ENCODE peak calls at places on chromosomes 12 and 14, in five cellular contexts. X, B, R, H and Z are unnamed samples.

GRCh38 chr12:6944381-6945186 is 762 bp downstream of the C12orf57 start:
- DNase-seq in X (no peak), B (no peak), R (peak), H (peak), Z (peak)

GRCh38 chr12:76999157-76999556 is 66.2 kb downstream of the E2F7 start:
- DNase-seq in H (no peak), X (no peak), R (no peak), B (no peak), Z (no peak)

GRCh38 chr12:63276537-63277365 is 125.8 kb upstream of the AVPR1A start:
- DNase-seq in X (no peak), H (peak), B (no peak), R (no peak), Z (peak)

GRCh38 chr12:12877145-12877544 is 14.2 kb upstream of the GPRC5A start:
- DNase-seq in B (no peak), H (no peak), X (no peak), R (no peak), Z (no peak)

GRCh38 chr12:5716221-5716620 is 228.8 kb downstream of the ANO2 start:
- DNase-seq in B (no peak), R (no peak), H (no peak), X (no peak), Z (no peak)

GRCh38 chr12:105569886-105570285 is 239.4 kb downstream of the C12orf75 start:
- DNase-seq in H (no peak), R (no peak), X (no peak), B (no peak), Z (no peak)

GRCh38 chr12:120659151-120659525 is 18.7 kb downstream of the CABP1 start:
- DNase-seq in H (no peak), X (no peak), B (no peak), R (no peak), Z (no peak)

GRCh38 chr14:75147423-75148071 is 20.7 kb upstream of the NEK9 start:
- DNase-seq in X (peak), R (peak), H (peak), B (no peak), Z (peak)

GRCh38 chr12:124713436-124714082 is 146.1 kb upstream of the NCOR2 start:
- DNase-seq in B (no peak), X (no peak), R (no peak), H (no peak), Z (no peak)

GRCh38 chr12:227923-228845 is 14.2 kb upstream of the SLC6A12 start:
- DNase-seq in R (no peak), H (no peak), B (no peak), X (no peak), Z (no peak)

GRCh38 chr14:100067971-100068959 is 3.0 kb downstream of the EVL start:
- DNase-seq in B (peak), X (no peak), R (peak), H (no peak), Z (no peak)

GRCh38 chr14:101127239-101127638 is 223.7 kb upstream of the RTL1 start:
- DNase-seq in X (no peak), R (no peak), B (no peak), H (no peak), Z (no peak)

GRCh38 chr12:130497991-130498390 is 160.3 kb downstream of the PIWIL1 start:
- DNase-seq in B (no peak), H (no peak), X (no peak), R (no peak), Z (no peak)

GRCh38 chr12:79560165-79560889 is 130.4 kb downstream of the PAWR start:
- DNase-seq in B (no peak), H (no peak), X (no peak), R (no peak), Z (no peak)

GRCh38 chr14:94769413-94770250 is at the start of gene GSC:
- DNase-seq in B (no peak), R (peak), X (no peak), H (peak), Z (peak)

GRCh38 chr12:114186241-114187002 is 219.5 kb downstream of the TBX5 start:
- DNase-seq in H (no peak), X (no peak), R (no peak), B (no peak), Z (no peak)

GRCh38 chr12:110901401-110901800 is 19.0 kb downstream of the MYL2 start:
- DNase-seq in B (no peak), R (no peak), X (no peak), H (no peak), Z (no peak)

GRCh38 chr12:53051881-53052412 is 2.1 kb downstream of the TNS2 start:
- DNase-seq in H (no peak), X (no peak), B (no peak), R (no peak), Z (no peak)

GRCh38 chr12:56988207-56988739 is 18.1 kb downstream of the ZBTB39 start:
- DNase-seq in X (no peak), H (no peak), B (no peak), R (peak), Z (no peak)

GRCh38 chr14:69282448-69282847 is 22.5 kb downstream of the GALNT16 start:
- DNase-seq in H (no peak), B (no peak), X (no peak), R (no peak), Z (no peak)

GRCh38 chr14:39827901-39828655 is 395.8 kb upstream of the FBXO33 start:
- DNase-seq in H (no peak), X (no peak), B (no peak), R (no peak), Z (no peak)

GRCh38 chr12:106245767-106246166 is 2.1 kb downstream of the CKAP4 start:
- DNase-seq in R (no peak), H (no peak), X (no peak), B (no peak), Z (no peak)

GRCh38 chr14:39739796-39740195 is 307.6 kb upstream of the FBXO33 start:
- DNase-seq in X (no peak), R (peak), B (no peak), H (no peak), Z (no peak)

GRCh38 chr12:30908389-30909087 is 18.0 kb upstream of the TSPAN11 start:
- DNase-seq in H (no peak), R (no peak), X (peak), B (peak), Z (peak)

GRCh38 chr14:35855886-35856481 is 29.8 kb downstream of the BRMS1L start:
- DNase-seq in R (no peak), H (no peak), X (no peak), B (no peak), Z (no peak)

GRCh38 chr14:68740798-68741480 is 51.9 kb downstream of the ZFP36L1 start:
- DNase-seq in R (no peak), H (no peak), B (no peak), X (no peak), Z (no peak)

GRCh38 chr12:98998697-98999299 is 353.7 kb downstream of the APAF1 start:
- DNase-seq in H (no peak), B (peak), R (no peak), X (peak), Z (peak)

GRCh38 chr14:32571995-32572866 is 243.1 kb downstream of the AKAP6 start:
- DNase-seq in X (no peak), B (no peak), R (no peak), H (no peak), Z (no peak)

GRCh38 chr14:75223664-75224154 is 47.3 kb upstream of the TMED10 start:
- DNase-seq in B (no peak), X (peak), R (no peak), H (peak), Z (no peak)

GRCh38 chr12:2894961-2895360 is 4.3 kb downstream of the TULP3 start:
- DNase-seq in B (no peak), X (no peak), R (no peak), H (no peak), Z (no peak)

GRCh38 chr12:122309564-122310121 is 43.3 kb upstream of the VPS33A start:
- DNase-seq in X (no peak), B (no peak), H (no peak), R (no peak), Z (no peak)

GRCh38 chr12:122421815-122422737 is at the start of gene CLIP1:
- DNase-seq in R (peak), H (peak), X (no peak), B (no peak), Z (peak)

GRCh38 chr14:73025544-73025943 is 1.4 kb downstream of the ZFYVE1 start:
- DNase-seq in H (no peak), X (no peak), B (no peak), R (no peak), Z (no peak)

GRCh38 chr14:28297559-28297958 is 469.0 kb upstream of the FOXG1 start:
- DNase-seq in B (no peak), X (no peak), H (no peak), R (no peak), Z (no peak)

GRCh38 chr12:121259074-121259473 is 37.4 kb downstream of the CAMKK2 start:
- DNase-seq in H (no peak), X (no peak), R (no peak), B (no peak), Z (no peak)

GRCh38 chr12:46468159-46468558 is 95.6 kb upstream of the SLC38A2 start:
- DNase-seq in B (no peak), R (no peak), H (no peak), X (no peak), Z (no peak)
- TF ChIP-seq CTCF in B (no peak), R (no peak), H (no peak), X (no peak), Z (no peak)

DNA sequence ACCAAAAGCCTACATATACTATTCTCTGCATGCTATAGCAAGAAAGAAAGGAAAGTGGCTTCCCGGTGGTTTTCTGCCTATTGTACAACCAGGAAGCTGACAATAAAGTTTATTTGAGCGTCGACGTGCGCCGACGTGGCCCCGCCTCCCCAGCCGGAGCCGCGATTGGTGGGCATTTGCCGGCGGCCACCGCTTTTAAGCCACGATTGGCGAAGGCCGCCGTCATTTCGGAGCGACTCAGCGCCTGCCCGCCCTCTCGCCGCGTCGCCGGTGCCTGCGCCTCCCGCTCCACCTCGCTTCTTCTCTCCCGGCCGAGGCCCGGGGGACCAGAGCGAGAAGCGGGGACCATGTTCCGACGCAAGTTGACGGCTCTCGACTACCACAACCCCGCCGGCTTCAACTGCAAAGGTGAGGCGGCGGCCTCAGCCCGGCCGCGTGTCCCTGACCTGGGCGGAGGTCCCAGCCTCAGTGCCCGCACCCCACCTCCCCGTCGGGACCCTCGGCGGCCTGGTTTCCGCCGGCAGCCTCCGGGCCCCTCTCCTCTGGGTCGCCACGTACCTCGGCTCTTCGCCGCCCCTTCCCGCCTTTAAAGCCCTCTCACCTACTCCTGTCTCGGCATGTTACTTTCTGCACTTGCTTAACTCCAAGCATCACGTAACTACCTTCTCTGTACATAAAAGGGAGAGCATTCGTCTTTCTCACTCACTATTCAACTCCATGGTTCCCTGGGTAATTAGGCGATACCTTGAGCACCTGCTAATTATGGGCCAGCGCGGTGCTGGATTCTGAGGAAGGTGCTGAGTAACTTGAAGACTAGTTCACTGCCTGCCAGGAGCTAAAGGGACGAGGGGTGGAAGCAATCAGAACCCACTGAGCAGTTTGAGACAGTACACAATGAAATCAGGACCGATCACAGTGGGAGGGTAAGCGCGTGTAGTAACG is at the start of gene RTRAF:
- DNase-seq in R (peak), B (peak), H (peak), X (peak), Z (peak)
- TF ChIP-seq CTCF in R (no peak), B (no peak), H (no peak), X (no peak), Z (no peak)

GRCh38 chr12:123634142-123634561 is 523 bp downstream of the GTF2H3 start:
- DNase-seq in X (no peak), R (no peak), B (no peak), H (no peak), Z (no peak)

DNA sequence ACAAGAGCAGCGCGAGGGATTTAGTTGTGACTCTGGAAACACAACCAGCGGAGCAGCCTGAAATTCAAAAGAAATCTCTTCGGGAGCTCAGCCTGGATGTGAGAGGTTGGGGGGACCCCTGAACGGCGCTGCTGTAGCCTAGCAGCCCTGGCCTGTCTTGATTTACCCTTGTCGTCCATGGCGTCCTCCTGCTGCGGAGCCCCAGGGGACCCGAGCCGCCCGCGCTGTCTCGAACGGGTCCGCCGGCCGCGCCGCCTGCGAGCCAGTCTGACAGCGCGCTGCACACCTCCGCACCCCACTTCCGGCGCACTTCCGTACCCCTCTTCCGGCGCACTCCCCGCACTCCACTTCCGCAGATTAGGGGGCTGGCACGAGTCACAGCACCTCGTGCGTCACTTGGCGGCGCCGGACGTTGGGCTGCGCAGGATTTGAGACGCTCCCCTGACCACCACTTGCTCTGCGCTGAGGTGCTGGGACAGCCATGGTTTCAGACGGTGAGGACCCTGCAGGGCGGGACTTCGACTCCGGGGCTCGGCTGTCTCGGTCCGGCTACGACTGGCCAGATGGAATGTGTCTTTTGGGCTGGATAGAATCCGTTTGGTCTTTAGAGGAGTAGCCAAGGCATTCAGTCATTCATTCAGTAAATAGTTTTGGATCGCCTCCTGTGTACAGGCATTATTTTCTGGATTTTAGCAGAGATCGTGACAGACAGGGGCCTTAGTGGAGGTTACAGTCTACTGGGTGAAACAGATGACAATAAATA is at the start of the genes EIF2B1 and GTF2H3:
- DNase-seq in X (peak), H (peak), B (peak), R (peak), Z (peak)
- TF ChIP-seq CTCF in X (no peak), H (no peak), B (no peak), R (no peak), Z (no peak)

GRCh38 chr12:16324300-16324699 is 23.1 kb upstream of the MGST1 start:
- DNase-seq in H (no peak), X (no peak), B (no peak), R (no peak), Z (no peak)

GRCh38 chr12:16325426-16325825 is 22.0 kb upstream of the MGST1 start:
- DNase-seq in X (no peak), R (no peak), B (no peak), H (no peak), Z (no peak)

GRCh38 chr12:16324772-16325171 is 22.7 kb upstream of the MGST1 start:
- DNase-seq in X (no peak), R (no peak), H (no peak), B (no peak), Z (no peak)

GRCh38 chr12:16323010-16323409 is 24.4 kb upstream of the MGST1 start:
- DNase-seq in H (no peak), R (no peak), B (no peak), X (no peak), Z (no peak)

GRCh38 chr12:16323638-16324037 is 23.8 kb upstream of the MGST1 start:
- DNase-seq in X (no peak), H (no peak), B (no peak), R (no peak), Z (no peak)
- TF ChIP-seq CTCF in X (no peak), H (no peak), B (no peak), R (no peak), Z (no peak)

GRCh38 chr14:104594310-104595046 is 10.1 kb downstream of the TMEM179 start:
- DNase-seq in R (no peak), X (no peak), B (no peak), H (no peak), Z (no peak)

GRCh38 chr14:104592292-104592672 is 12.3 kb downstream of the TMEM179 start:
- DNase-seq in R (peak), X (no peak), B (no peak), H (no peak), Z (no peak)

GRCh38 chr14:104593710-104594121 is 10.9 kb downstream of the TMEM179 start:
- DNase-seq in R (peak), X (no peak), B (no peak), H (no peak), Z (no peak)

GRCh38 chr14:104592785-104593184 is 11.8 kb downstream of the TMEM179 start:
- DNase-seq in R (peak), X (no peak), H (no peak), B (no peak), Z (no peak)

DNA sequence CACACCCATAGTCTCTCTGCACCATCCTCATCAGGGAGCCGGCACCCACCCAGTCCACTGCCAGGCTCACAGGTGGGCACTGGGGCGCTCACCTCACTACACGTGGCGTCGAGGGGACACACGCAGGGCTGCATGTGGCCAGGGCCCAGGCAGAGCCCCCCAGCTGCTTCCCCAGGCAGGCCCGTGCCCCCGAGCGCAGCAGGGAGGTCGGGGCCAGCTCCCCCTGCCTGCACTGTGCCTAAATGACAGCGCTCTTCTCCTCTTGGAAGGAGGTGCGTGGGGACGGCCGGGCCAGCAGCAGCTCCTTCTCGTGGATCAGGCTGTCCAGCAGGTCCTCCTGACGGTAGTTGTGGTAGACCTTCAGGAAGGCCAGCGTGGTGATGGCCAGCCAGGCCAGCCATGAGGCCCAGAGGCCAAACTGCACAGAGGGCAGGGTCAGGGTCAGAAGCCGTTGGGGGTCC is 11.3 kb downstream of the TMEM179 start:
- DNase-seq in R (peak), H (no peak), X (no peak), B (no peak), Z (no peak)
- TF ChIP-seq CTCF in R (no peak), H (no peak), X (no peak), B (no peak), Z (no peak)

GRCh38 chr14:60721331-60722162 is 2.6 kb downstream of the SIX4 start:
- DNase-seq in B (no peak), H (peak), X (no peak), R (peak), Z (no peak)
- TF ChIP-seq CTCF in B (peak), H (peak), X (peak), R (no peak), Z (peak)

GRCh38 chr12:92295523-92295922 is 149.9 kb upstream of the BTG1 start:
- DNase-seq in B (no peak), R (no peak), H (no peak), X (no peak), Z (no peak)

GRCh38 chr12:92299344-92299743 is 153.7 kb upstream of the BTG1 start:
- DNase-seq in H (no peak), R (no peak), B (no peak), X (no peak), Z (no peak)

GRCh38 chr12:92297932-92298681 is 152.5 kb upstream of the BTG1 start:
- DNase-seq in B (no peak), R (no peak), X (no peak), H (no peak), Z (peak)

GRCh38 chr12:92299744-92300143 is 154.1 kb upstream of the BTG1 start:
- DNase-seq in R (no peak), X (no peak), H (no peak), B (no peak), Z (no peak)

DNA sequence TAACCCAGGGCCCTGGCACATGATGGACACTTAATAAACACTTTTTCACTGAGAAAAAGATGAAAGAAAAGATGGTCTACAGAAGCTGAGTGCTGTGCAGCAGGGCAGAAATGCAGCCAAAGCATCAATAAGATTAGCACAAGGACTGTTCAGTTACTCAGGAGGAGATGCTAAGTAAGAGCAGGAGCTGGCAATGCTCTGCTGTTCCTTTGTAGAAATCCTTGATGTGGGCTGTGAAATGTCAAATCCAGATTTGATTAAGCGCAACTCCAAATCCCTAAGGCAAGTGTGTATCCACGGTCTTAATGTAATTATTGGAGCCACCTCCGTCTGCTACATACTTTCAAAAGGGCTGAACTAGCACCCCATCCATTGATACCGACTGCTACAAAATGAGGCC is 151.8 kb upstream of the BTG1 start:
- DNase-seq in X (no peak), R (no peak), H (no peak), B (no peak), Z (no peak)
- TF ChIP-seq CTCF in X (no peak), R (no peak), H (no peak), B (no peak), Z (no peak)